ENCODE peak calls at places on chromosomes 13 and 19, in nine cellular contexts. One of them, this sample, is unnamed.

GRCh38 chr13:113771709-113772331 is 12.8 kb downstream of the TMEM255B start:
- DNase-seq in GM04503: no peak
- DNase-seq in skeletal muscle cell: no peak
- DNase-seq in NCI-H187: no peak
- DNase-seq in stimulated activated CD4-positive, alpha-beta T cell treated with anti-CD3 and anti-CD28 coated beads, Interleukin-4, amount 100 ng/mL, for 48 hours: no peak
- DNase-seq in nucleus accumbens: no peak
- DNase-seq in lower leg skin: peak; percentile 6
- DNase-seq in NCI-H1105 treated with DMSO at 0.1 percent for 48 hours: no peak
- DNase-seq in AG04450: no peak
- DNase-seq in this sample: no peak

GRCh38 chr13:60398438-60398891 is 1.4 kb downstream of the TDRD3 start:
- DNase-seq in stimulated activated CD4-positive, alpha-beta T cell treated with anti-CD3 and anti-CD28 coated beads, Interleukin-4, amount 100 ng/mL, for 48 hours: no peak
- DNase-seq in nucleus accumbens: no peak
- DNase-seq in GM04503: no peak
- DNase-seq in skeletal muscle cell: no peak
- DNase-seq in NCI-H187: no peak
- DNase-seq in AG04450: no peak
- DNase-seq in lower leg skin: no peak
- DNase-seq in NCI-H1105 treated with DMSO at 0.1 percent for 48 hours: no peak
- DNase-seq in this sample: no peak

GRCh38 chr19:51821921-51822716 is 27.2 kb downstream of the FPR3 start:
- DNase-seq in NCI-H1105 treated with DMSO at 0.1 percent for 48 hours: no peak
- DNase-seq in GM04503: no peak
- DNase-seq in stimulated activated CD4-positive, alpha-beta T cell treated with anti-CD3 and anti-CD28 coated beads, Interleukin-4, amount 100 ng/mL, for 48 hours: no peak
- DNase-seq in nucleus accumbens: no peak
- DNase-seq in lower leg skin: no peak
- DNase-seq in NCI-H187: no peak
- DNase-seq in skeletal muscle cell: no peak
- DNase-seq in AG04450: no peak
- DNase-seq in this sample: no peak

GRCh38 chr19:13797870-13798269 is 2.6 kb downstream of the ZSWIM4 start:
- DNase-seq in lower leg skin: no peak
- DNase-seq in NCI-H187: no peak
- DNase-seq in GM04503: no peak
- DNase-seq in nucleus accumbens: no peak
- DNase-seq in AG04450: no peak
- DNase-seq in NCI-H1105 treated with DMSO at 0.1 percent for 48 hours: no peak
- DNase-seq in stimulated activated CD4-positive, alpha-beta T cell treated with anti-CD3 and anti-CD28 coated beads, Interleukin-4, amount 100 ng/mL, for 48 hours: no peak
- DNase-seq in skeletal muscle cell: peak; percentile 18
- DNase-seq in this sample: peak; percentile 86

GRCh38 chr13:74883834-74884233 is 598.1 kb downstream of the TBC1D4 start:
- DNase-seq in GM04503: no peak
- DNase-seq in NCI-H1105 treated with DMSO at 0.1 percent for 48 hours: no peak
- DNase-seq in nucleus accumbens: no peak
- DNase-seq in stimulated activated CD4-positive, alpha-beta T cell treated with anti-CD3 and anti-CD28 coated beads, Interleukin-4, amount 100 ng/mL, for 48 hours: no peak
- DNase-seq in lower leg skin: no peak
- DNase-seq in AG04450: no peak
- DNase-seq in skeletal muscle cell: no peak
- DNase-seq in NCI-H187: no peak
- DNase-seq in this sample: no peak

GRCh38 chr13:86848716-86849115 is 822.5 kb upstream of the SLITRK5 start:
- DNase-seq in stimulated activated CD4-positive, alpha-beta T cell treated with anti-CD3 and anti-CD28 coated beads, Interleukin-4, amount 100 ng/mL, for 48 hours: no peak
- DNase-seq in NCI-H1105 treated with DMSO at 0.1 percent for 48 hours: no peak
- DNase-seq in NCI-H187: no peak
- DNase-seq in lower leg skin: no peak
- DNase-seq in GM04503: no peak
- DNase-seq in nucleus accumbens: no peak
- DNase-seq in skeletal muscle cell: no peak
- DNase-seq in AG04450: no peak
- DNase-seq in this sample: no peak

GRCh38 chr19:32053366-32053765 is 292.0 kb upstream of the ZNF507 start:
- DNase-seq in skeletal muscle cell: no peak
- DNase-seq in NCI-H187: no peak
- DNase-seq in AG04450: no peak
- DNase-seq in lower leg skin: no peak
- DNase-seq in stimulated activated CD4-positive, alpha-beta T cell treated with anti-CD3 and anti-CD28 coated beads, Interleukin-4, amount 100 ng/mL, for 48 hours: no peak
- DNase-seq in nucleus accumbens: no peak
- DNase-seq in GM04503: no peak
- DNase-seq in NCI-H1105 treated with DMSO at 0.1 percent for 48 hours: no peak
- DNase-seq in this sample: no peak

GRCh38 chr19:19405919-19406877 is 723 bp downstream of the GATAD2A start:
- DNase-seq in lower leg skin: peak; percentile 91
- DNase-seq in GM04503: no peak
- DNase-seq in stimulated activated CD4-positive, alpha-beta T cell treated with anti-CD3 and anti-CD28 coated beads, Interleukin-4, amount 100 ng/mL, for 48 hours: peak; percentile 52
- DNase-seq in NCI-H187: no peak
- DNase-seq in NCI-H1105 treated with DMSO at 0.1 percent for 48 hours: peak; percentile 53
- DNase-seq in nucleus accumbens: no peak
- DNase-seq in skeletal muscle cell: no peak
- DNase-seq in AG04450: no peak
- DNase-seq in this sample: peak; percentile 20

GRCh38 chr13:111327701-111328100 is 7.3 kb downstream of the TEX29 start:
- DNase-seq in skeletal muscle cell: no peak
- DNase-seq in GM04503: no peak
- DNase-seq in NCI-H1105 treated with DMSO at 0.1 percent for 48 hours: no peak
- DNase-seq in lower leg skin: peak; percentile 17
- DNase-seq in NCI-H187: no peak
- DNase-seq in stimulated activated CD4-positive, alpha-beta T cell treated with anti-CD3 and anti-CD28 coated beads, Interleukin-4, amount 100 ng/mL, for 48 hours: no peak
- DNase-seq in AG04450: no peak
- DNase-seq in nucleus accumbens: no peak
- DNase-seq in this sample: no peak

GRCh38 chr19:50460161-50460765 is 16.0 kb upstream of the EMC10 start:
- DNase-seq in lower leg skin: no peak
- DNase-seq in NCI-H187: no peak
- DNase-seq in nucleus accumbens: no peak
- DNase-seq in GM04503: no peak
- DNase-seq in AG04450: no peak
- DNase-seq in stimulated activated CD4-positive, alpha-beta T cell treated with anti-CD3 and anti-CD28 coated beads, Interleukin-4, amount 100 ng/mL, for 48 hours: no peak
- DNase-seq in skeletal muscle cell: no peak
- DNase-seq in NCI-H1105 treated with DMSO at 0.1 percent for 48 hours: no peak
- DNase-seq in this sample: no peak

GRCh38 chr13:111976474-111977183 is 90.3 kb upstream of the SOX1 start:
- DNase-seq in lower leg skin: peak; percentile 60
- DNase-seq in NCI-H1105 treated with DMSO at 0.1 percent for 48 hours: peak; percentile 26
- DNase-seq in NCI-H187: peak; percentile 29
- DNase-seq in stimulated activated CD4-positive, alpha-beta T cell treated with anti-CD3 and anti-CD28 coated beads, Interleukin-4, amount 100 ng/mL, for 48 hours: no peak
- DNase-seq in nucleus accumbens: no peak
- DNase-seq in skeletal muscle cell: no peak
- DNase-seq in AG04450: no peak
- DNase-seq in GM04503: no peak
- DNase-seq in this sample: no peak

GRCh38 chr19:35963514-35963913 is 27.3 kb downstream of the LRFN3 start:
- DNase-seq in nucleus accumbens: no peak
- DNase-seq in stimulated activated CD4-positive, alpha-beta T cell treated with anti-CD3 and anti-CD28 coated beads, Interleukin-4, amount 100 ng/mL, for 48 hours: no peak
- DNase-seq in GM04503: no peak
- DNase-seq in skeletal muscle cell: peak; percentile 22
- DNase-seq in NCI-H1105 treated with DMSO at 0.1 percent for 48 hours: no peak
- DNase-seq in AG04450: peak; percentile 21
- DNase-seq in NCI-H187: no peak
- DNase-seq in lower leg skin: no peak
- DNase-seq in this sample: peak; percentile 42

GRCh38 chr19:20254151-20254550 is 87.1 kb downstream of the ZNF486 start:
- DNase-seq in GM04503: no peak
- DNase-seq in lower leg skin: no peak
- DNase-seq in AG04450: no peak
- DNase-seq in nucleus accumbens: no peak
- DNase-seq in skeletal muscle cell: no peak
- DNase-seq in NCI-H187: no peak
- DNase-seq in stimulated activated CD4-positive, alpha-beta T cell treated with anti-CD3 and anti-CD28 coated beads, Interleukin-4, amount 100 ng/mL, for 48 hours: no peak
- DNase-seq in NCI-H1105 treated with DMSO at 0.1 percent for 48 hours: no peak
- DNase-seq in this sample: no peak

GRCh38 chr19:2276429-2276989 is 5.5 kb downstream of the PEAK3 start:
- DNase-seq in GM04503: no peak
- DNase-seq in nucleus accumbens: no peak
- DNase-seq in AG04450: no peak
- DNase-seq in stimulated activated CD4-positive, alpha-beta T cell treated with anti-CD3 and anti-CD28 coated beads, Interleukin-4, amount 100 ng/mL, for 48 hours: no peak
- DNase-seq in NCI-H187: no peak
- DNase-seq in skeletal muscle cell: no peak
- DNase-seq in NCI-H1105 treated with DMSO at 0.1 percent for 48 hours: no peak
- DNase-seq in lower leg skin: no peak
- DNase-seq in this sample: no peak

GRCh38 chr13:99198630-99199029 is 2.0 kb upstream of the UBAC2 start:
- DNase-seq in NCI-H187: no peak
- DNase-seq in lower leg skin: no peak
- DNase-seq in nucleus accumbens: no peak
- DNase-seq in NCI-H1105 treated with DMSO at 0.1 percent for 48 hours: no peak
- DNase-seq in skeletal muscle cell: no peak
- DNase-seq in GM04503: no peak
- DNase-seq in stimulated activated CD4-positive, alpha-beta T cell treated with anti-CD3 and anti-CD28 coated beads, Interleukin-4, amount 100 ng/mL, for 48 hours: no peak
- DNase-seq in AG04450: no peak
- DNase-seq in this sample: no peak

GRCh38 chr13:95298971-95299627 is 2.2 kb downstream of the ABCC4 start:
- DNase-seq in lower leg skin: no peak
- DNase-seq in AG04450: peak; percentile 71
- DNase-seq in NCI-H1105 treated with DMSO at 0.1 percent for 48 hours: no peak
- DNase-seq in stimulated activated CD4-positive, alpha-beta T cell treated with anti-CD3 and anti-CD28 coated beads, Interleukin-4, amount 100 ng/mL, for 48 hours: no peak
- DNase-seq in skeletal muscle cell: peak; percentile 68
- DNase-seq in GM04503: no peak
- DNase-seq in NCI-H187: no peak
- DNase-seq in nucleus accumbens: no peak
- DNase-seq in this sample: peak; percentile 73

GRCh38 chr19:45245826-45246225 is 619 bp upstream of the EXOC3L2 start:
- DNase-seq in stimulated activated CD4-positive, alpha-beta T cell treated with anti-CD3 and anti-CD28 coated beads, Interleukin-4, amount 100 ng/mL, for 48 hours: no peak
- DNase-seq in NCI-H1105 treated with DMSO at 0.1 percent for 48 hours: no peak
- DNase-seq in GM04503: no peak
- DNase-seq in lower leg skin: no peak
- DNase-seq in nucleus accumbens: no peak
- DNase-seq in NCI-H187: no peak
- DNase-seq in skeletal muscle cell: no peak
- DNase-seq in AG04450: no peak
- DNase-seq in this sample: no peak

GRCh38 chr19:54207908-54208783 is 7.5 kb downstream of the RPS9 start:
- DNase-seq in AG04450: no peak
- DNase-seq in skeletal muscle cell: peak; percentile 75
- DNase-seq in lower leg skin: peak; percentile 90
- DNase-seq in NCI-H1105 treated with DMSO at 0.1 percent for 48 hours: no peak
- DNase-seq in stimulated activated CD4-positive, alpha-beta T cell treated with anti-CD3 and anti-CD28 coated beads, Interleukin-4, amount 100 ng/mL, for 48 hours: peak; percentile 54
- DNase-seq in GM04503: no peak
- DNase-seq in NCI-H187: no peak
- DNase-seq in nucleus accumbens: no peak
- DNase-seq in this sample: peak; percentile 53

GRCh38 chr13:43269037-43269476 is 245.7 kb downstream of the DNAJC15 start:
- DNase-seq in NCI-H187: no peak
- DNase-seq in skeletal muscle cell: peak; percentile 99
- DNase-seq in AG04450: peak; percentile 98
- DNase-seq in stimulated activated CD4-positive, alpha-beta T cell treated with anti-CD3 and anti-CD28 coated beads, Interleukin-4, amount 100 ng/mL, for 48 hours: no peak
- DNase-seq in GM04503: peak; percentile 98
- DNase-seq in nucleus accumbens: no peak
- DNase-seq in lower leg skin: no peak
- DNase-seq in NCI-H1105 treated with DMSO at 0.1 percent for 48 hours: no peak
- DNase-seq in this sample: peak; percentile 91

GRCh38 chr13:55606045-55606665 is 1534.6 kb upstream of the PRR20A start:
- DNase-seq in skeletal muscle cell: no peak
- DNase-seq in NCI-H187: no peak
- DNase-seq in nucleus accumbens: no peak
- DNase-seq in GM04503: no peak
- DNase-seq in stimulated activated CD4-positive, alpha-beta T cell treated with anti-CD3 and anti-CD28 coated beads, Interleukin-4, amount 100 ng/mL, for 48 hours: no peak
- DNase-seq in AG04450: no peak
- DNase-seq in lower leg skin: no peak
- DNase-seq in NCI-H1105 treated with DMSO at 0.1 percent for 48 hours: no peak
- DNase-seq in this sample: no peak

GRCh38 chr13:36428083-36428482 is 4.2 kb upstream of the CCNA1 start:
- DNase-seq in lower leg skin: no peak
- DNase-seq in stimulated activated CD4-positive, alpha-beta T cell treated with anti-CD3 and anti-CD28 coated beads, Interleukin-4, amount 100 ng/mL, for 48 hours: no peak
- DNase-seq in GM04503: no peak
- DNase-seq in NCI-H187: no peak
- DNase-seq in skeletal muscle cell: peak; percentile 27
- DNase-seq in nucleus accumbens: no peak
- DNase-seq in AG04450: no peak
- DNase-seq in NCI-H1105 treated with DMSO at 0.1 percent for 48 hours: no peak
- DNase-seq in this sample: no peak

This sample was measured in astrocyte of the cerebellum.